ENCODE peak calls at places on chromosomes 11 and 22, in eight cellular contexts. One of them, this sample, is unnamed.
A peak's percentile ranks its signal among the peaks of the same experiment; 100 is the strongest.

GRCh38 chr11:24598636-24599035 is 101.8 kb downstream of the LUZP2 start:
- DNase-seq in activated naive CD4-positive, alpha-beta T cell: no peak
- DNase-seq in left lung: no peak
- DNase-seq in stimulated activated CD8-positive, alpha-beta memory T cell treated with anti-CD3 and anti-CD28 coated beads, Interleukin-15, amount 100 ng/mL, for 4 hours: no peak
- DNase-seq in HTR-8/SVneo: no peak
- DNase-seq in NCI-H1092: no peak
- DNase-seq in GF-D8: no peak
- DNase-seq in HS-5: no peak
- DNase-seq in this sample: peak; percentile 41

GRCh38 chr22:26124991-26125725 is 44.1 kb upstream of the SEZ6L start:
- DNase-seq in HTR-8/SVneo: no peak
- DNase-seq in stimulated activated CD8-positive, alpha-beta memory T cell treated with anti-CD3 and anti-CD28 coated beads, Interleukin-15, amount 100 ng/mL, for 4 hours: no peak
- DNase-seq in left lung: no peak
- DNase-seq in activated naive CD4-positive, alpha-beta T cell: no peak
- DNase-seq in GF-D8: no peak
- DNase-seq in NCI-H1092: no peak
- DNase-seq in HS-5: no peak
- DNase-seq in this sample: peak; percentile 27

GRCh38 chr11:62553839-62554361 is 7.3 kb upstream of the AHNAK start:
- DNase-seq in activated naive CD4-positive, alpha-beta T cell: no peak
- DNase-seq in stimulated activated CD8-positive, alpha-beta memory T cell treated with anti-CD3 and anti-CD28 coated beads, Interleukin-15, amount 100 ng/mL, for 4 hours: no peak
- DNase-seq in HS-5: peak; percentile 95
- DNase-seq in NCI-H1092: no peak
- DNase-seq in left lung: no peak
- DNase-seq in GF-D8: no peak
- DNase-seq in HTR-8/SVneo: no peak
- DNase-seq in this sample: no peak

GRCh38 chr11:116513894-116514293 is 258.9 kb downstream of the BUD13 start:
- DNase-seq in NCI-H1092: peak; percentile 10
- DNase-seq in HTR-8/SVneo: peak; percentile 34
- DNase-seq in HS-5: no peak
- DNase-seq in GF-D8: peak; percentile 37
- DNase-seq in left lung: peak; percentile 51
- DNase-seq in stimulated activated CD8-positive, alpha-beta memory T cell treated with anti-CD3 and anti-CD28 coated beads, Interleukin-15, amount 100 ng/mL, for 4 hours: no peak
- DNase-seq in activated naive CD4-positive, alpha-beta T cell: no peak
- DNase-seq in this sample: peak; percentile 12

GRCh38 chr11:68655806-68656205 is 28.5 kb upstream of the GAL start:
- DNase-seq in left lung: no peak
- DNase-seq in stimulated activated CD8-positive, alpha-beta memory T cell treated with anti-CD3 and anti-CD28 coated beads, Interleukin-15, amount 100 ng/mL, for 4 hours: no peak
- DNase-seq in HTR-8/SVneo: no peak
- DNase-seq in activated naive CD4-positive, alpha-beta T cell: no peak
- DNase-seq in HS-5: no peak
- DNase-seq in GF-D8: no peak
- DNase-seq in NCI-H1092: no peak
- DNase-seq in this sample: no peak

GRCh38 chr22:24303007-24303406 is 32.4 kb downstream of the SPECC1L start:
- DNase-seq in left lung: no peak
- DNase-seq in NCI-H1092: no peak
- DNase-seq in HS-5: no peak
- DNase-seq in stimulated activated CD8-positive, alpha-beta memory T cell treated with anti-CD3 and anti-CD28 coated beads, Interleukin-15, amount 100 ng/mL, for 4 hours: no peak
- DNase-seq in GF-D8: peak; percentile 31
- DNase-seq in HTR-8/SVneo: no peak
- DNase-seq in activated naive CD4-positive, alpha-beta T cell: no peak
- DNase-seq in this sample: peak; percentile 18

GRCh38 chr22:50455201-50455600 is 19.6 kb downstream of the SBF1 start:
- DNase-seq in NCI-H1092: no peak
- DNase-seq in GF-D8: no peak
- DNase-seq in HTR-8/SVneo: no peak
- DNase-seq in stimulated activated CD8-positive, alpha-beta memory T cell treated with anti-CD3 and anti-CD28 coated beads, Interleukin-15, amount 100 ng/mL, for 4 hours: no peak
- DNase-seq in left lung: no peak
- DNase-seq in activated naive CD4-positive, alpha-beta T cell: no peak
- DNase-seq in HS-5: no peak
- DNase-seq in this sample: no peak

GRCh38 chr11:102437026-102437425 is 15.5 kb downstream of the TMEM123 start:
- DNase-seq in GF-D8: no peak
- DNase-seq in NCI-H1092: no peak
- DNase-seq in activated naive CD4-positive, alpha-beta T cell: no peak
- DNase-seq in left lung: no peak
- DNase-seq in HS-5: no peak
- DNase-seq in stimulated activated CD8-positive, alpha-beta memory T cell treated with anti-CD3 and anti-CD28 coated beads, Interleukin-15, amount 100 ng/mL, for 4 hours: no peak
- DNase-seq in HTR-8/SVneo: no peak
- DNase-seq in this sample: no peak

GRCh38 chr11:74147199-74147929 is 23.4 kb downstream of the C2CD3 start:
- DNase-seq in NCI-H1092: no peak
- DNase-seq in GF-D8: no peak
- DNase-seq in HS-5: no peak
- DNase-seq in activated naive CD4-positive, alpha-beta T cell: no peak
- DNase-seq in stimulated activated CD8-positive, alpha-beta memory T cell treated with anti-CD3 and anti-CD28 coated beads, Interleukin-15, amount 100 ng/mL, for 4 hours: no peak
- DNase-seq in HTR-8/SVneo: no peak
- DNase-seq in left lung: no peak
- DNase-seq in this sample: no peak

GRCh38 chr22:38867124-38867455 is 4.9 kb downstream of the CBX6 start:
- DNase-seq in left lung: no peak
- DNase-seq in GF-D8: no peak
- DNase-seq in stimulated activated CD8-positive, alpha-beta memory T cell treated with anti-CD3 and anti-CD28 coated beads, Interleukin-15, amount 100 ng/mL, for 4 hours: no peak
- DNase-seq in HS-5: no peak
- DNase-seq in NCI-H1092: no peak
- DNase-seq in activated naive CD4-positive, alpha-beta T cell: no peak
- DNase-seq in HTR-8/SVneo: no peak
- DNase-seq in this sample: no peak

GRCh38 chr11:76763573-76764348 is 19.4 kb upstream of the TSKU start:
- DNase-seq in HS-5: no peak
- DNase-seq in GF-D8: no peak
- DNase-seq in NCI-H1092: no peak
- DNase-seq in HTR-8/SVneo: no peak
- DNase-seq in activated naive CD4-positive, alpha-beta T cell: no peak
- DNase-seq in stimulated activated CD8-positive, alpha-beta memory T cell treated with anti-CD3 and anti-CD28 coated beads, Interleukin-15, amount 100 ng/mL, for 4 hours: no peak
- DNase-seq in left lung: peak; percentile 69
- DNase-seq in this sample: no peak

GRCh38 chr11:927871-928270 is 2.2 kb downstream of the AP2A2 start:
- DNase-seq in activated naive CD4-positive, alpha-beta T cell: peak; percentile 23
- DNase-seq in NCI-H1092: no peak
- DNase-seq in HTR-8/SVneo: no peak
- DNase-seq in GF-D8: no peak
- DNase-seq in HS-5: no peak
- DNase-seq in stimulated activated CD8-positive, alpha-beta memory T cell treated with anti-CD3 and anti-CD28 coated beads, Interleukin-15, amount 100 ng/mL, for 4 hours: no peak
- DNase-seq in left lung: no peak
- DNase-seq in this sample: no peak

GRCh38 chr11:118878187-118878586 is 5.5 kb upstream of the CXCR5 start:
- DNase-seq in HS-5: no peak
- DNase-seq in stimulated activated CD8-positive, alpha-beta memory T cell treated with anti-CD3 and anti-CD28 coated beads, Interleukin-15, amount 100 ng/mL, for 4 hours: no peak
- DNase-seq in GF-D8: peak; percentile 77
- DNase-seq in left lung: no peak
- DNase-seq in activated naive CD4-positive, alpha-beta T cell: no peak
- DNase-seq in HTR-8/SVneo: no peak
- DNase-seq in NCI-H1092: no peak
- DNase-seq in this sample: no peak

GRCh38 chr22:46054091-46054877 is 77.3 kb upstream of the WNT7B start:
- DNase-seq in NCI-H1092: no peak
- DNase-seq in GF-D8: peak; percentile 29
- DNase-seq in HTR-8/SVneo: no peak
- DNase-seq in left lung: peak; percentile 73
- DNase-seq in stimulated activated CD8-positive, alpha-beta memory T cell treated with anti-CD3 and anti-CD28 coated beads, Interleukin-15, amount 100 ng/mL, for 4 hours: no peak
- DNase-seq in activated naive CD4-positive, alpha-beta T cell: peak; percentile 56
- DNase-seq in HS-5: no peak
- DNase-seq in this sample: no peak

GRCh38 chr11:115929618-115930129 is 425.5 kb upstream of the CADM1 start:
- DNase-seq in HTR-8/SVneo: no peak
- DNase-seq in stimulated activated CD8-positive, alpha-beta memory T cell treated with anti-CD3 and anti-CD28 coated beads, Interleukin-15, amount 100 ng/mL, for 4 hours: no peak
- DNase-seq in HS-5: no peak
- DNase-seq in left lung: no peak
- DNase-seq in activated naive CD4-positive, alpha-beta T cell: no peak
- DNase-seq in NCI-H1092: no peak
- DNase-seq in GF-D8: no peak
- DNase-seq in this sample: no peak

GRCh38 chr22:35308480-35308945 is 8.8 kb downstream of the TOM1 start:
- DNase-seq in HS-5: no peak
- DNase-seq in activated naive CD4-positive, alpha-beta T cell: no peak
- DNase-seq in HTR-8/SVneo: no peak
- DNase-seq in NCI-H1092: no peak
- DNase-seq in left lung: peak; percentile 31
- DNase-seq in stimulated activated CD8-positive, alpha-beta memory T cell treated with anti-CD3 and anti-CD28 coated beads, Interleukin-15, amount 100 ng/mL, for 4 hours: no peak
- DNase-seq in GF-D8: no peak
- DNase-seq in this sample: no peak

GRCh38 chr22:47654922-47655451 is 892.5 kb downstream of the TBC1D22A start:
- DNase-seq in HS-5: no peak
- DNase-seq in GF-D8: no peak
- DNase-seq in stimulated activated CD8-positive, alpha-beta memory T cell treated with anti-CD3 and anti-CD28 coated beads, Interleukin-15, amount 100 ng/mL, for 4 hours: no peak
- DNase-seq in HTR-8/SVneo: no peak
- DNase-seq in left lung: no peak
- DNase-seq in NCI-H1092: no peak
- DNase-seq in activated naive CD4-positive, alpha-beta T cell: no peak
- DNase-seq in this sample: no peak

GRCh38 chr11:2702771-2703486 is 3.1 kb upstream of the KCNQ1OT1 start:
- DNase-seq in HS-5: no peak
- DNase-seq in NCI-H1092: no peak
- DNase-seq in GF-D8: no peak
- DNase-seq in activated naive CD4-positive, alpha-beta T cell: no peak
- DNase-seq in HTR-8/SVneo: no peak
- DNase-seq in left lung: no peak
- DNase-seq in stimulated activated CD8-positive, alpha-beta memory T cell treated with anti-CD3 and anti-CD28 coated beads, Interleukin-15, amount 100 ng/mL, for 4 hours: no peak
- DNase-seq in this sample: no peak

GRCh38 chr11:40679276-40679675 is 780.2 kb downstream of the LRRC4C start:
- DNase-seq in NCI-H1092: no peak
- DNase-seq in stimulated activated CD8-positive, alpha-beta memory T cell treated with anti-CD3 and anti-CD28 coated beads, Interleukin-15, amount 100 ng/mL, for 4 hours: no peak
- DNase-seq in HTR-8/SVneo: no peak
- DNase-seq in activated naive CD4-positive, alpha-beta T cell: no peak
- DNase-seq in HS-5: no peak
- DNase-seq in GF-D8: no peak
- DNase-seq in left lung: no peak
- DNase-seq in this sample: no peak

GRCh38 chr22:50329236-50329635 is 2.4 kb upstream of the DENND6B start:
- DNase-seq in GF-D8: no peak
- DNase-seq in NCI-H1092: no peak
- DNase-seq in left lung: no peak
- DNase-seq in activated naive CD4-positive, alpha-beta T cell: no peak
- DNase-seq in HS-5: peak; percentile 42
- DNase-seq in HTR-8/SVneo: no peak
- DNase-seq in stimulated activated CD8-positive, alpha-beta memory T cell treated with anti-CD3 and anti-CD28 coated beads, Interleukin-15, amount 100 ng/mL, for 4 hours: no peak
- DNase-seq in this sample: no peak

GRCh38 chr11:121070951-121071350 is 30.1 kb upstream of the TECTA start:
- DNase-seq in GF-D8: no peak
- DNase-seq in stimulated activated CD8-positive, alpha-beta memory T cell treated with anti-CD3 and anti-CD28 coated beads, Interleukin-15, amount 100 ng/mL, for 4 hours: no peak
- DNase-seq in NCI-H1092: no peak
- DNase-seq in left lung: no peak
- DNase-seq in HS-5: no peak
- DNase-seq in HTR-8/SVneo: no peak
- DNase-seq in activated naive CD4-positive, alpha-beta T cell: no peak
- DNase-seq in this sample: no peak

GRCh38 chr11:77819411-77819920 is 1.1 kb downstream of the RSF1 start:
- DNase-seq in NCI-H1092: peak; percentile 67
- DNase-seq in HS-5: peak; percentile 43
- DNase-seq in left lung: peak; percentile 88
- DNase-seq in GF-D8: peak; percentile 77
- DNase-seq in HTR-8/SVneo: peak; percentile 87
- DNase-seq in stimulated activated CD8-positive, alpha-beta memory T cell treated with anti-CD3 and anti-CD28 coated beads, Interleukin-15, amount 100 ng/mL, for 4 hours: peak; percentile 71
- DNase-seq in activated naive CD4-positive, alpha-beta T cell: peak; percentile 80
- DNase-seq in this sample: peak; percentile 90

GRCh38 chr22:39185601-39186012 is 33.1 kb upstream of the CBX7 start:
- DNase-seq in HS-5: no peak
- DNase-seq in activated naive CD4-positive, alpha-beta T cell: no peak
- DNase-seq in stimulated activated CD8-positive, alpha-beta memory T cell treated with anti-CD3 and anti-CD28 coated beads, Interleukin-15, amount 100 ng/mL, for 4 hours: no peak
- DNase-seq in left lung: no peak
- DNase-seq in HTR-8/SVneo: no peak
- DNase-seq in GF-D8: no peak
- DNase-seq in NCI-H1092: no peak
- DNase-seq in this sample: no peak

GRCh38 chr22:39349506-39349966 is 255 bp upstream of the SYNGR1 start:
- DNase-seq in HTR-8/SVneo: peak; percentile 62
- DNase-seq in left lung: no peak
- DNase-seq in activated naive CD4-positive, alpha-beta T cell: peak; percentile 15
- DNase-seq in HS-5: no peak
- DNase-seq in NCI-H1092: peak; percentile 37
- DNase-seq in GF-D8: no peak
- DNase-seq in stimulated activated CD8-positive, alpha-beta memory T cell treated with anti-CD3 and anti-CD28 coated beads, Interleukin-15, amount 100 ng/mL, for 4 hours: no peak
- DNase-seq in this sample: peak; percentile 60

GRCh38 chr11:128694618-128695481 is 978 bp downstream of the FLI1 start:
- DNase-seq in activated naive CD4-positive, alpha-beta T cell: peak; percentile 20
- DNase-seq in stimulated activated CD8-positive, alpha-beta memory T cell treated with anti-CD3 and anti-CD28 coated beads, Interleukin-15, amount 100 ng/mL, for 4 hours: no peak
- DNase-seq in HS-5: no peak
- DNase-seq in HTR-8/SVneo: no peak
- DNase-seq in NCI-H1092: no peak
- DNase-seq in left lung: peak; percentile 60
- DNase-seq in GF-D8: no peak
- DNase-seq in this sample: no peak

GRCh38 chr11:12276356-12276755 is 101.0 kb upstream of the PARVA start:
- DNase-seq in HTR-8/SVneo: no peak
- DNase-seq in activated naive CD4-positive, alpha-beta T cell: no peak
- DNase-seq in left lung: peak; percentile 5
- DNase-seq in NCI-H1092: no peak
- DNase-seq in stimulated activated CD8-positive, alpha-beta memory T cell treated with anti-CD3 and anti-CD28 coated beads, Interleukin-15, amount 100 ng/mL, for 4 hours: no peak
- DNase-seq in HS-5: no peak
- DNase-seq in GF-D8: no peak
- DNase-seq in this sample: peak; percentile 83

GRCh38 chr11:113675003-113675471 is 31.1 kb downstream of the TMPRSS5 start:
- DNase-seq in HTR-8/SVneo: peak; percentile 80
- DNase-seq in HS-5: peak; percentile 88
- DNase-seq in NCI-H1092: no peak
- DNase-seq in stimulated activated CD8-positive, alpha-beta memory T cell treated with anti-CD3 and anti-CD28 coated beads, Interleukin-15, amount 100 ng/mL, for 4 hours: no peak
- DNase-seq in left lung: no peak
- DNase-seq in activated naive CD4-positive, alpha-beta T cell: no peak
- DNase-seq in GF-D8: no peak
- DNase-seq in this sample: no peak

GRCh38 chr22:40721266-40721665 is 42.0 kb downstream of the MCHR1 start:
- DNase-seq in HS-5: peak; percentile 8
- DNase-seq in GF-D8: no peak
- DNase-seq in left lung: no peak
- DNase-seq in activated naive CD4-positive, alpha-beta T cell: no peak
- DNase-seq in NCI-H1092: no peak
- DNase-seq in HTR-8/SVneo: peak; percentile 39
- DNase-seq in stimulated activated CD8-positive, alpha-beta memory T cell treated with anti-CD3 and anti-CD28 coated beads, Interleukin-15, amount 100 ng/mL, for 4 hours: no peak
- DNase-seq in this sample: peak; percentile 89

GRCh38 chr22:36084717-36085116 is 56.1 kb upstream of the RBFOX2 start:
- DNase-seq in HTR-8/SVneo: no peak
- DNase-seq in activated naive CD4-positive, alpha-beta T cell: no peak
- DNase-seq in HS-5: no peak
- DNase-seq in GF-D8: no peak
- DNase-seq in stimulated activated CD8-positive, alpha-beta memory T cell treated with anti-CD3 and anti-CD28 coated beads, Interleukin-15, amount 100 ng/mL, for 4 hours: no peak
- DNase-seq in left lung: no peak
- DNase-seq in NCI-H1092: no peak
- DNase-seq in this sample: no peak

GRCh38 chr22:24426859-24427499 is 420 bp upstream of the ADORA2A start:
- DNase-seq in GF-D8: no peak
- DNase-seq in NCI-H1092: no peak
- DNase-seq in HTR-8/SVneo: no peak
- DNase-seq in HS-5: no peak
- DNase-seq in left lung: no peak
- DNase-seq in activated naive CD4-positive, alpha-beta T cell: no peak
- DNase-seq in stimulated activated CD8-positive, alpha-beta memory T cell treated with anti-CD3 and anti-CD28 coated beads, Interleukin-15, amount 100 ng/mL, for 4 hours: no peak
- DNase-seq in this sample: no peak

GRCh38 chr11:128900468-128900867 is 9.3 kb downstream of the KCNJ5 start:
- DNase-seq in stimulated activated CD8-positive, alpha-beta memory T cell treated with anti-CD3 and anti-CD28 coated beads, Interleukin-15, amount 100 ng/mL, for 4 hours: no peak
- DNase-seq in left lung: no peak
- DNase-seq in HTR-8/SVneo: no peak
- DNase-seq in NCI-H1092: no peak
- DNase-seq in activated naive CD4-positive, alpha-beta T cell: no peak
- DNase-seq in GF-D8: no peak
- DNase-seq in HS-5: no peak
- DNase-seq in this sample: no peak

GRCh38 chr11:19359425-19360000 is 118.8 kb upstream of the E2F8 start:
- DNase-seq in HS-5: no peak
- DNase-seq in GF-D8: no peak
- DNase-seq in activated naive CD4-positive, alpha-beta T cell: no peak
- DNase-seq in stimulated activated CD8-positive, alpha-beta memory T cell treated with anti-CD3 and anti-CD28 coated beads, Interleukin-15, amount 100 ng/mL, for 4 hours: no peak
- DNase-seq in HTR-8/SVneo: no peak
- DNase-seq in left lung: no peak
- DNase-seq in NCI-H1092: no peak
- DNase-seq in this sample: no peak

GRCh38 chr11:96188625-96189006 is 154.4 kb downstream of the MAML2 start:
- DNase-seq in HS-5: no peak
- DNase-seq in activated naive CD4-positive, alpha-beta T cell: no peak
- DNase-seq in stimulated activated CD8-positive, alpha-beta memory T cell treated with anti-CD3 and anti-CD28 coated beads, Interleukin-15, amount 100 ng/mL, for 4 hours: peak; percentile 25
- DNase-seq in GF-D8: no peak
- DNase-seq in NCI-H1092: no peak
- DNase-seq in HTR-8/SVneo: no peak
- DNase-seq in left lung: no peak
- DNase-seq in this sample: no peak